ENCODE peak calls at places on chromosome 1, in ten cellular contexts. C is uterus; T is fibroblast of mammary gland; U is neuronal stem cell; G is IMR-90; H is aorta; A is naive thymus-derived CD4-positive, alpha-beta T cell; B is breast epithelium; D is foreskin fibroblast; O is HFF-Myc. L is an unnamed sample.

GRCh38 chr1:6601865-6602668 is 602 bp downstream of the KLHL21 start:
- DNase-seq in C (peak; percentile 57), T (peak; percentile 50), U (no peak), G (peak; percentile 59), H (peak; percentile 77), A (peak; percentile 33), B (no peak), D (peak; percentile 51), O (no peak), L (no peak)

GRCh38 chr1:167756760-167757405 is 35.1 kb downstream of the MPZL1 start:
- DNase-seq in C (no peak), T (no peak), U (no peak), G (peak; percentile 63), H (no peak), A (no peak), B (no peak), D (no peak), O (no peak), L (no peak)

GRCh38 chr1:236018885-236019453 is 45.9 kb downstream of the NID1 start:
- DNase-seq in C (peak; percentile 90), T (peak; percentile 99), U (no peak), G (peak; percentile 36), H (peak; percentile 68), A (no peak), B (no peak), D (peak; percentile 93), O (no peak), L (no peak)

GRCh38 chr1:168709407-168709891 is 19.6 kb downstream of the DPT start:
- DNase-seq in C (peak; percentile 17), T (peak; percentile 94), U (no peak), G (peak; percentile 4), H (peak; percentile 40), A (no peak), B (no peak), D (peak; percentile 70), O (peak; percentile 88), L (no peak)

GRCh38 chr1:59029768-59030167 is 245.9 kb upstream of the JUN start:
- DNase-seq in C (no peak), T (no peak), U (no peak), G (no peak), H (no peak), A (no peak), B (no peak), D (peak; percentile 47), O (no peak), L (no peak)

GRCh38 chr1:65208577-65208976 is 60.6 kb downstream of the AK4 start:
- DNase-seq in C (no peak), T (no peak), U (no peak), G (no peak), H (no peak), A (no peak), B (no peak), D (no peak), O (no peak), L (no peak)

GRCh38 chr1:38071530-38072266 is 25.1 kb upstream of the POU3F1 start:
- DNase-seq in C (no peak), T (peak; percentile 57), U (no peak), G (peak; percentile 55), H (no peak), A (no peak), B (no peak), D (peak; percentile 62), O (no peak), L (no peak)

GRCh38 chr1:219774386-219774785 is 154.0 kb downstream of the SLC30A10 start:
- DNase-seq in C (no peak), T (peak; percentile 61), U (no peak), G (no peak), H (no peak), A (no peak), B (no peak), D (peak; percentile 40), O (no peak), L (no peak)

GRCh38 chr1:212669102-212669501 is 30.5 kb downstream of the BATF3 start:
- DNase-seq in C (no peak), T (peak; percentile 31), U (no peak), G (peak; percentile 20), H (no peak), A (no peak), B (no peak), D (peak; percentile 51), O (no peak), L (peak; percentile 6)

GRCh38 chr1:212665241-212666115 is 34.2 kb downstream of the BATF3 start:
- DNase-seq in C (peak; percentile 77), T (peak; percentile 62), U (peak; percentile 81), G (peak; percentile 77), H (peak; percentile 90), A (peak; percentile 73), B (peak; percentile 66), D (peak; percentile 90), O (no peak), L (peak; percentile 90)

GRCh38 chr1:212668477-212668876 is 31.2 kb downstream of the BATF3 start:
- DNase-seq in C (no peak), T (no peak), U (no peak), G (no peak), H (no peak), A (no peak), B (no peak), D (no peak), O (no peak), L (no peak)

GRCh38 chr1:212666116-212666775 is 33.4 kb downstream of the BATF3 start:
- DNase-seq in C (no peak), T (no peak), U (no peak), G (no peak), H (no peak), A (no peak), B (no peak), D (no peak), O (no peak), L (no peak)

DNA sequence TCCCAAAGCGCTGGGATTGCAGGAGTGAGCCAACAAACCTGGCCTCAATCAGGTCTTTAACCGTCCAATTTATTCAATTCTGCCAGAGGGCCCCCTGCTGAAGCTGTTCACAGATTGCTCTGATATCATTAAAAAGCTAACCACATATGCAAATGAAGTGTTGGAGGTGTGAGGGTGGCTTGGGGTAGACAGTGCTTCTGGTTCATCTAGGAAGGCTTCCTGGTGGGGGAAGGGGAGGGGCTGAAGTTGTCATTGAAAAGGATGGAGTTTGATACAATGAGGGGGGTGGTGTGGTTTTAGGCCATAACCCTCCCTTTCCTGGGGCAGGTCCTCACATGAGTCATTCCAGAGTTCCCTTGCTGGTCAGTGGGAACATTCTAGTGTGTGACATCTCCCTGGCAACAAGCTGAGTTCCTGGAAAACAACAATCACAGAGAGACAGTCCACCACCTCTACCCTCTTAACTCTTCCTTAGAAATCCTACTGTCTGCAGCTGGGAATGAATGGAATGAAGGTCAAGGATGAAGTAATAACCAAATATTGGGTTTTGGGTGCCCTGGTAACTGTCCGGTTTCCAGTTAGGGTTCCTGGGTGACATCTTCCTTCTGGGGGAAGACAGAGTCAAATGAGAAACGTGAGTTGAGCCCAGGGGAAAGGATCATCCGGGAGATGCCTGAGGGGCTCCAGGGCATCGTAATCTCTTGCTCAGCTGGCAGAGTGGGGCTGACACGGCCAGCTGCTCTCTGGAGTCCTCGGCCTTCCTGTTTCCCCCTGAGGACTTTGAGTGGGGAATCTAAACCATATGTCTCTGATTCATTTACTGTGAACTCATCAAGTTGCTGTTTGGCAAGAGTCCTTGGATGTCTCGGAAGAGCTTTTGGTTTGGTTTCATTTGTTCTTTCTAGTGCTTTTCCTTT is 32.2 kb downstream of the BATF3 start:
- DNase-seq in C (peak; percentile 42), T (peak; percentile 97), U (no peak), G (peak; percentile 97), H (no peak), A (no peak), B (no peak), D (peak; percentile 96), O (peak; percentile 93), L (no peak)
- H3K4me3 ChIP-seq in C (no peak overlapping the region), T (peak overlapping the region; percentile 22), U (no peak overlapping the region), G (peak overlapping the region; percentile 29), H (no peak overlapping the region), A (no peak overlapping the region), B (peak overlapping the region; percentile 52), D (peak overlapping the region; percentile 18), O (peak overlapping the region; percentile 16), L (no peak overlapping the region)

GRCh38 chr1:226678251-226678650 is 60.8 kb downstream of the ITPKB start:
- DNase-seq in C (no peak), T (no peak), U (no peak), G (no peak), H (no peak), A (no peak), B (no peak), D (no peak), O (no peak), L (no peak)

GRCh38 chr1:226680653-226681052 is 58.4 kb downstream of the ITPKB start:
- DNase-seq in C (no peak), T (no peak), U (no peak), G (no peak), H (no peak), A (no peak), B (peak; percentile 0), D (no peak), O (no peak), L (no peak)

GRCh38 chr1:226679303-226679702 is 59.8 kb downstream of the ITPKB start:
- DNase-seq in C (no peak), T (no peak), U (no peak), G (no peak), H (no peak), A (no peak), B (no peak), D (no peak), O (no peak), L (no peak)

GRCh38 chr1:226678701-226679100 is 60.4 kb downstream of the ITPKB start:
- DNase-seq in C (no peak), T (no peak), U (no peak), G (no peak), H (no peak), A (no peak), B (no peak), D (no peak), O (no peak), L (no peak)

GRCh38 chr1:226679853-226680516 is 59.1 kb downstream of the ITPKB start:
- DNase-seq in C (peak; percentile 90), T (peak; percentile 60), U (peak; percentile 95), G (peak; percentile 62), H (peak; percentile 92), A (peak; percentile 75), B (peak; percentile 64), D (peak; percentile 75), O (no peak), L (peak; percentile 91)
- H3K4me3 ChIP-seq in C (peak overlapping the region; percentile 25), T (peak overlapping the region; percentile 48), U (peak overlapping the region; percentile 41), G (peak overlapping the region; percentile 44), H (peak overlapping the region; percentile 12), A (peak overlapping the region; percentile 40), B (peak overlapping the region; percentile 66), D (peak overlapping the region; percentile 44), O (peak overlapping the region; percentile 31), L (peak overlapping the region; percentile 12)

DNA sequence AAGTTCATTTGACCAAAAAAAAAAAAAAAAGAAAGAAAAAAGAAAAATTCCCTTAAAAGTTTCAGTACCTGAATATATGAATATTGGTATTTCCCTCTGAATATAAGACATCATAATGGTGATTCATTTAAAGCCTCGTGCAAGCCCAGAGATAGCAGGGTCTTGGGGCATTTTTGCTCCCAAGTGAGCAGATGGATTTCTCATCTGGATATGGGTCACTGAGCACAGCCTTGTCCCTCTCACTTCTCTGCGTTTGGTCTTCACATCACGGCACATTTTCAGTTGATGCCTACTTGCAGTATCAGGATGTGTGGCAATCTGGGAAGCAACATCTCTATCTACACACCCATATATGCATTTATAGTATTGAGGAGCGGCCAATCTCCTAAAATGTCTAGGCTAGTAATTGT is 12.7 kb downstream of the CD58 start:
- DNase-seq in C (no peak), T (no peak), U (no peak), G (no peak), H (no peak), A (no peak), B (no peak), D (no peak), O (no peak), L (no peak)
- H3K4me3 ChIP-seq in C (no peak overlapping the region), T (no peak overlapping the region), U (no peak overlapping the region), G (no peak overlapping the region), H (no peak overlapping the region), A (no peak overlapping the region), B (no peak overlapping the region), D (no peak overlapping the region), O (no peak overlapping the region), L (no peak overlapping the region)

GRCh38 chr1:21938791-21939538 is 1.9 kb upstream of the HSPG2 start:
- DNase-seq in C (no peak), T (no peak), U (no peak), G (no peak), H (peak; percentile 53), A (no peak), B (no peak), D (no peak), O (no peak), L (no peak)

GRCh38 chr1:21940492-21940891 is 3.4 kb upstream of the HSPG2 start:
- DNase-seq in C (no peak), T (no peak), U (no peak), G (no peak), H (no peak), A (no peak), B (no peak), D (no peak), O (no peak), L (no peak)

GRCh38 chr1:21941370-21941769 is 4.3 kb upstream of the HSPG2 start:
- DNase-seq in C (no peak), T (no peak), U (no peak), G (no peak), H (no peak), A (no peak), B (no peak), D (no peak), O (no peak), L (no peak)

GRCh38 chr1:21937372-21938121 is 437 bp upstream of the HSPG2 start:
- DNase-seq in C (peak; percentile 90), T (peak; percentile 68), U (peak; percentile 84), G (peak; percentile 78), H (peak; percentile 89), A (peak; percentile 61), B (peak; percentile 75), D (peak; percentile 92), O (no peak), L (peak; percentile 89)

GRCh38 chr1:21939650-21940374 is 2.7 kb upstream of the HSPG2 start:
- DNase-seq in C (peak; percentile 92), T (peak; percentile 97), U (no peak), G (peak; percentile 98), H (peak; percentile 94), A (no peak), B (peak; percentile 86), D (peak; percentile 98), O (peak; percentile 70), L (peak; percentile 80)
- H3K4me3 ChIP-seq in C (no peak overlapping the region), T (no peak overlapping the region), U (no peak overlapping the region), G (no peak overlapping the region), H (no peak overlapping the region), A (no peak overlapping the region), B (no peak overlapping the region), D (no peak overlapping the region), O (no peak overlapping the region), L (no peak overlapping the region)